ENCODE peak calls at places on chromosome 5, in nine cellular contexts. O, C, U, Y, T, G, K, E and V are unnamed samples.

GRCh38 chr5:93576015-93576414 is 5.0 kb downstream of the NR2F1-AS1 start:
- DNase-seq in O (no peak), C (no peak), U (no peak), Y (no peak), T (no peak), G (no peak), K (no peak), E (no peak), V (no peak)

GRCh38 chr5:140576776-140577201 is 12.2 kb downstream of the SLC35A4 start:
- DNase-seq in O (no peak), C (no peak), U (no peak), Y (no peak), T (no peak), G (no peak), K (no peak), E (no peak), V (no peak)

GRCh38 chr5:77267496-77267895 is 57.0 kb downstream of the PDE8B start:
- DNase-seq in O (no peak), C (no peak), U (no peak), Y (no peak), T (no peak), G (no peak), K (no peak), E (no peak), V (no peak)

GRCh38 chr5:159003045-159004030 is 96.4 kb downstream of the EBF1 start:
- DNase-seq in O (no peak), C (no peak), U (no peak), Y (no peak), T (peak; percentile 61), G (no peak), K (no peak), E (peak; percentile 76), V (no peak)

GRCh38 chr5:124203308-124203707 is 543.1 kb downstream of the ZNF608 start:
- DNase-seq in O (no peak), C (no peak), U (no peak), Y (no peak), T (no peak), G (no peak), K (no peak), E (no peak), V (no peak)

GRCh38 chr5:56430437-56430836 is 197.3 kb upstream of the ANKRD55 start:
- DNase-seq in O (no peak), C (no peak), U (no peak), Y (no peak), T (no peak), G (no peak), K (no peak), E (no peak), V (no peak)

GRCh38 chr5:61167382-61167781 is 5.1 kb upstream of the SMIM15 start:
- DNase-seq in O (no peak), C (peak; percentile 16), U (no peak), Y (no peak), T (no peak), G (no peak), K (no peak), E (peak; percentile 58), V (peak; percentile 13)

GRCh38 chr5:105878402-105878801 is 1792.3 kb downstream of the EFNA5 start:
- DNase-seq in O (no peak), C (no peak), U (no peak), Y (no peak), T (no peak), G (no peak), K (no peak), E (no peak), V (no peak)

GRCh38 chr5:73093943-73094342 is 26.4 kb upstream of the TMEM171 start:
- DNase-seq in O (peak; percentile 84), C (no peak), U (no peak), Y (no peak), T (no peak), G (no peak), K (no peak), E (peak; percentile 62), V (no peak)

GRCh38 chr5:95070453-95070852 is 214.4 kb downstream of the MCTP1 start:
- DNase-seq in O (no peak), C (no peak), U (no peak), Y (no peak), T (no peak), G (no peak), K (no peak), E (no peak), V (no peak)

GRCh38 chr5:9898319-9898718 is 268.2 kb upstream of the TAS2R1 start:
- DNase-seq in O (no peak), C (peak; percentile 6), U (peak; percentile 67), Y (no peak), T (no peak), G (peak; percentile 15), K (no peak), E (peak; percentile 67), V (no peak)

GRCh38 chr5:140339636-140340035 is 6.8 kb downstream of the HBEGF start:
- DNase-seq in O (peak; percentile 13), C (no peak), U (no peak), Y (no peak), T (no peak), G (no peak), K (no peak), E (no peak), V (no peak)

GRCh38 chr5:154758501-154758900 is 3.3 kb downstream of the LARP1 start:
- DNase-seq in O (no peak), C (no peak), U (no peak), Y (no peak), T (no peak), G (no peak), K (no peak), E (peak; percentile 48), V (no peak)
- H3K4me1 ChIP-seq in O (peaks cover 49% of the 10 kb centered on the region), C (peaks cover 15% of the 10 kb centered on the region), U (peaks cover 58% of the 10 kb centered on the region), Y (peaks cover 40% of the 10 kb centered on the region), T (peaks cover 66% of the 10 kb centered on the region), G (peaks cover 9% of the 10 kb centered on the region), K (peaks cover 51% of the 10 kb centered on the region), E (peaks cover 50% of the 10 kb centered on the region), V (peaks cover 35% of the 10 kb centered on the region)

GRCh38 chr5:167305591-167306213 is 985.7 kb upstream of the WWC1 start:
- DNase-seq in O (no peak), C (no peak), U (no peak), Y (no peak), T (no peak), G (no peak), K (no peak), E (no peak), V (peak; percentile 91)

GRCh38 chr5:167311340-167311739 is 980.1 kb upstream of the WWC1 start:
- DNase-seq in O (no peak), C (no peak), U (no peak), Y (no peak), T (no peak), G (no peak), K (no peak), E (no peak), V (no peak)

GRCh38 chr5:167303582-167303981 is 987.9 kb upstream of the WWC1 start:
- DNase-seq in O (no peak), C (no peak), U (no peak), Y (no peak), T (no peak), G (no peak), K (no peak), E (no peak), V (no peak)

GRCh38 chr5:167304834-167305469 is 986.5 kb upstream of the WWC1 start:
- DNase-seq in O (no peak), C (no peak), U (no peak), Y (no peak), T (no peak), G (no peak), K (no peak), E (no peak), V (peak; percentile 15)

DNA sequence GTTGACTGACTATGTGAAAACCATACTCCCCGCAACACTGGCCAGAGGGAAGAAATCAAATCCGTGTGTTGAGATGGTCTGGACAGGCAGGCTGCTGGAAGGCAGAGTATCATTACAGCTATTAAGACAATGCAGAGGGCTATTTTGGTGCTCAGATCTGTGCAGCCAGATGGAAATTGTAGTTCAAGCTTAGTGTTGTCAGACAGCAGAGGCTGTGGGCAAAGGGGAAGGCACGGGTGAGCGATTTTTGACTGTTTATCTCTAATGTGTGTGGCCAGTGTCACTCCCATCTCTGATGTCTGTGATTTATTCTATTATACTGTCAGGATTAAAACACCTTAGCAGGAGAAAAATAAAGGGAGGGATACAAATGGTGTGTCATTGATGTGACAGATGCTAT is 984.4 kb upstream of the WWC1 start:
- DNase-seq in O (no peak), C (no peak), U (no peak), Y (no peak), T (no peak), G (no peak), K (no peak), E (no peak), V (no peak)
- H3K4me1 ChIP-seq in O (no peaks in the 10 kb centered on the region), C (no peaks in the 10 kb centered on the region), U (no peaks in the 10 kb centered on the region), Y (no peaks in the 10 kb centered on the region), T (no peaks in the 10 kb centered on the region), G (peaks cover 24% of the 10 kb centered on the region), K (no peaks in the 10 kb centered on the region), E (no peaks in the 10 kb centered on the region), V (peaks cover 15% of the 10 kb centered on the region)

DNA sequence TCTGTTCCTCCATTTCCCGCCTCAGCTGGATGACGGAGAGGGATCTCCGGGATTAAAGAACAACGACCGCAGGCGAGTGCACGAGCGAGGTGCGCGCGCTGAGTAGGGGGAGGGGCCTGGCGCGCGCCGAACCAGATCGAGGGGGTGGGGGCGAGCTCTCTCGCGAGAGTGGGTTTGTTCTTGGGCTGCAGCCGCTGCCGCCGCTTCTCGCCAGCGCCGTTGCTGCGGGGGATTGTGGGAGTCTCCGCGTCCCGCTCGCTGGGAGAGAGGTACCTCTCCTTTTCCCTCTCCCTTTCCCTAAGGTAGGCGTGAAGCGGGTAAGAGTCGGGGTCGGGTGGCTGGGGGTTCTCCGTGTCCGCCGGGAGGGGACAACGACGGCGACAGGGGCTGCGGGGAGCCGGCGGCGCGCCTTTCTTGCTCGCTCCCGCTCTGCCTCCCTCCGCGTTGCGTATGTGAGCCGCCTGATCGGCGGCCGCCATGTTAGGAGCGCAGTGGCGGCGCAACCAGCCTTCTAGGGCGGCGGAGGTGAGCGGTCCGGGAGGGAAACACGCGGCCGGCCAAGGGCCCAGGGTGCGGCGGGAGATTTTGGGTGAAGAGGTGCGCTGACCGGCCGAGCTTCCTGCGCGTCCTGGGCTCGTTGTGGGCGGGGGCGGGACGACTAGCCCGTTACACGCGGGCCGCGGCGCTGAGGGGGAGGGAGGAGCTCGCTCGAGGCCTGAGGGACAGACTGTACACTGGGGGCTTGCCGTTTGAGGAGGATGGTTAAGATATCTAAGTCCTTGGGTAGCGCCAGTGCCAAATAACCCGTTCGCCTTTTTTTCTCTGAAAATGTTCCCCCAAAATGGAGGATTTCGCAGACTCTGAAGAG is at the start of gene MATR3:
- DNase-seq in O (peak; percentile 85), C (peak; percentile 95), U (peak; percentile 98), Y (peak; percentile 95), T (peak; percentile 91), G (peak; percentile 95), K (peak; percentile 91), E (peak; percentile 98), V (peak; percentile 97)
- H3K4me1 ChIP-seq in O (peaks cover 28% of the 10 kb centered on the region), C (peaks cover 2% of the 10 kb centered on the region), U (peaks cover 35% of the 10 kb centered on the region), Y (peaks cover 17% of the 10 kb centered on the region), T (peaks cover 48% of the 10 kb centered on the region), G (peaks cover 5% of the 10 kb centered on the region), K (peaks cover 23% of the 10 kb centered on the region), E (peaks cover 31% of the 10 kb centered on the region), V (peaks cover 29% of the 10 kb centered on the region)

GRCh38 chr5:141941779-141942178 is 16.2 kb downstream of the PCDH12 start:
- DNase-seq in O (no peak), C (no peak), U (no peak), Y (no peak), T (no peak), G (no peak), K (no peak), E (no peak), V (no peak)
- H3K4me1 ChIP-seq in O (no peaks in the 10 kb centered on the region), C (no peaks in the 10 kb centered on the region), U (peaks cover 21% of the 10 kb centered on the region), Y (peaks cover 9% of the 10 kb centered on the region), T (no peaks in the 10 kb centered on the region), G (peaks cover 7% of the 10 kb centered on the region), K (no peaks in the 10 kb centered on the region), E (peaks cover 35% of the 10 kb centered on the region), V (no peaks in the 10 kb centered on the region)

GRCh38 chr5:157561105-157561504 is 14.5 kb downstream of the ADAM19 start:
- DNase-seq in O (no peak), C (no peak), U (no peak), Y (no peak), T (no peak), G (no peak), K (no peak), E (no peak), V (no peak)
- H3K4me1 ChIP-seq in O (peaks cover 46% of the 10 kb centered on the region), C (no peaks in the 10 kb centered on the region), U (peaks cover 34% of the 10 kb centered on the region), Y (no peaks in the 10 kb centered on the region), T (peaks cover 84% of the 10 kb centered on the region), G (peaks cover 10% of the 10 kb centered on the region), K (peaks cover 52% of the 10 kb centered on the region), E (peaks cover 18% of the 10 kb centered on the region), V (no peaks in the 10 kb centered on the region)